ENCODE peak calls at places on chromosomes 3 and 15, in nine cellular contexts. Z is naive thymus-derived CD8-positive, alpha-beta T cell; V is activated CD4-positive, alpha-beta T cell treated with anti-CD3 and anti-CD28 coated beads, Interleukin-2, amount 50 U/mL, for 24 hours; W is activated CD8-positive, alpha-beta memory T cell treated with anti-CD3 and anti-CD28 coated beads, Interleukin-2, amount 50 U/mL, for 48 hours; I is T1000; U is endothelial cell; A is activated T-cell treated with anti-CD3 and anti-CD28 coated beads, Interleukin-2, amount 50 U/mL, for 72 hours; E is activated T-helper 9 cell treated with anti-CD3 and anti-CD28 coated beads, Interleukin-2, amount 50 U/mL, for 16 hours; C is NCI-H510A treated with DMSO at 0.1 percent for 48 hours. F is an unnamed sample.

GRCh38 chr3:115698851-115699535 is 75.7 kb downstream of the GAP43 start:
- DNase-seq in E (no peak), I (no peak), Z (no peak), U (no peak), C (no peak), V (no peak), A (no peak), W (no peak), F (peak)

GRCh38 chr3:128149632-128150031 is 3.6 kb upstream of the EEFSEC start:
- DNase-seq in I (no peak), V (no peak), C (no peak), W (no peak), A (no peak), U (no peak), Z (no peak), E (no peak), F (no peak)

GRCh38 chr15:70636540-70637165 is 126.7 kb downstream of the UACA start:
- DNase-seq in Z (no peak), V (no peak), A (no peak), W (no peak), E (no peak), C (no peak), U (peak), I (no peak), F (no peak)

GRCh38 chr3:188185717-188186236 is 31.8 kb downstream of the LPP start:
- DNase-seq in W (no peak), A (peak), Z (peak), V (no peak), U (no peak), E (no peak), C (peak), I (no peak), F (no peak)

GRCh38 chr3:148315756-148316155 is 381.9 kb upstream of the AGTR1 start:
- DNase-seq in E (no peak), W (no peak), Z (no peak), U (no peak), I (no peak), A (no peak), C (no peak), V (no peak), F (no peak)

GRCh38 chr3:151431940-151432339 is 28.9 kb downstream of the IGSF10 start:
- DNase-seq in V (no peak), Z (no peak), W (no peak), U (no peak), C (no peak), I (no peak), E (no peak), A (no peak), F (no peak)

GRCh38 chr15:63054985-63055384 is 12.4 kb downstream of the TPM1 start:
- DNase-seq in C (peak), A (no peak), U (no peak), E (no peak), I (no peak), W (no peak), Z (no peak), V (no peak), F (no peak)

GRCh38 chr3:112059497-112059896 is 25.0 kb downstream of the TMPRSS7 start:
- DNase-seq in V (no peak), C (no peak), U (no peak), A (no peak), W (no peak), I (no peak), E (no peak), Z (no peak), F (no peak)

GRCh38 chr15:96047255-96047931 is 283.1 kb upstream of the NR2F2 start:
- DNase-seq in C (no peak), U (no peak), Z (no peak), V (no peak), W (no peak), E (no peak), I (peak), A (no peak), F (no peak)

GRCh38 chr3:99483841-99484240 is 154.6 kb upstream of the COL8A1 start:
- DNase-seq in E (no peak), W (no peak), I (no peak), Z (no peak), V (no peak), C (no peak), A (no peak), U (no peak), F (no peak)

GRCh38 chr15:32979710-32980109 is 214.8 kb downstream of the FMN1 start:
- DNase-seq in V (no peak), Z (no peak), A (no peak), U (no peak), C (no peak), W (no peak), E (no peak), I (peak), F (no peak)

GRCh38 chr15:40081691-40082194 is 26.9 kb downstream of the BMF start:
- DNase-seq in V (no peak), I (peak), A (no peak), C (peak), U (peak), E (no peak), W (no peak), Z (peak), F (no peak)

GRCh38 chr3:58625196-58625595 is 41.4 kb downstream of the FAM3D start:
- DNase-seq in Z (no peak), I (no peak), W (no peak), V (no peak), A (no peak), C (no peak), U (no peak), E (no peak), F (no peak)

GRCh38 chr3:18681946-18682345 is 256.8 kb upstream of the SATB1 start:
- DNase-seq in Z (no peak), C (no peak), W (no peak), U (no peak), A (peak), V (no peak), I (no peak), E (no peak), F (no peak)

GRCh38 chr3:59321881-59322540 is 272.2 kb upstream of the CFAP20DC start:
- DNase-seq in I (no peak), W (no peak), U (no peak), A (no peak), E (no peak), V (no peak), C (no peak), Z (no peak), F (no peak)

GRCh38 chr15:58147151-58147550 is 9.0 kb downstream of the AQP9 start:
- DNase-seq in Z (no peak), C (peak), W (no peak), A (no peak), U (no peak), E (no peak), I (no peak), V (no peak), F (peak)

GRCh38 chr15:78389356-78389755 is 48.7 kb upstream of the IREB2 start:
- DNase-seq in I (no peak), W (no peak), A (no peak), C (no peak), E (no peak), U (no peak), V (no peak), Z (no peak), F (no peak)

GRCh38 chr15:90419738-90420487 is 31.9 kb downstream of the IQGAP1 start:
- DNase-seq in I (no peak), Z (no peak), V (peak), E (no peak), W (no peak), A (peak), C (no peak), U (no peak), F (no peak)

GRCh38 chr3:66572938-66573710 is 72.3 kb upstream of the LRIG1 start:
- DNase-seq in Z (no peak), U (peak), V (no peak), C (no peak), E (no peak), I (no peak), W (no peak), A (no peak), F (no peak)

GRCh38 chr3:40885423-40885822 is 313.9 kb upstream of the CTNNB1 start:
- DNase-seq in V (no peak), A (no peak), C (no peak), E (no peak), I (no peak), U (no peak), Z (no peak), W (no peak), F (no peak)

GRCh38 chr3:42830437-42831320 is 21.4 kb downstream of the ACKR2 start:
- DNase-seq in Z (no peak), V (no peak), E (no peak), W (no peak), U (no peak), C (no peak), I (no peak), A (no peak), F (no peak)

GRCh38 chr15:76448755-76449154 is 112.2 kb downstream of the ISL2 start:
- DNase-seq in V (no peak), E (no peak), C (no peak), A (no peak), W (no peak), I (no peak), U (no peak), Z (no peak), F (no peak)

GRCh38 chr3:31955581-31955980 is 25.5 kb downstream of the OSBPL10 start:
- DNase-seq in E (no peak), I (no peak), V (no peak), W (no peak), A (no peak), Z (no peak), U (no peak), C (no peak), F (no peak)

GRCh38 chr15:87209891-87210649 is 1046.5 kb downstream of the NTRK3 start:
- DNase-seq in C (no peak), Z (no peak), E (no peak), U (no peak), A (no peak), W (no peak), I (no peak), V (no peak), F (no peak)

GRCh38 chr3:53193466-53194217 is 32.6 kb downstream of the PRKCD start:
- DNase-seq in A (no peak), V (no peak), C (no peak), E (no peak), I (no peak), W (no peak), Z (no peak), U (no peak), F (no peak)

GRCh38 chr15:62075595-62076279 is 9.0 kb downstream of the C2CD4A start:
- DNase-seq in U (no peak), C (peak), A (no peak), V (no peak), I (no peak), Z (no peak), W (no peak), E (no peak), F (no peak)

GRCh38 chr3:97763586-97764148 is 891 bp upstream of the ARL6 start:
- DNase-seq in W (no peak), A (no peak), Z (no peak), I (no peak), C (no peak), E (no peak), V (no peak), U (no peak), F (peak)

GRCh38 chr15:75043509-75044257 is 20.3 kb downstream of the PPCDC start:
- DNase-seq in W (no peak), V (no peak), A (no peak), U (no peak), Z (no peak), C (peak), E (no peak), I (peak), F (no peak)

GRCh38 chr3:12878026-12878636 is 36.8 kb upstream of the RPL32 start:
- DNase-seq in V (no peak), W (no peak), C (no peak), E (no peak), A (no peak), U (no peak), I (no peak), Z (no peak), F (no peak)

GRCh38 chr3:42505203-42505848 is 2.9 kb downstream of the VIPR1 start:
- DNase-seq in Z (no peak), V (no peak), C (no peak), I (no peak), W (peak), E (no peak), A (no peak), U (no peak), F (no peak)

GRCh38 chr3:23238156-23238555 is 35.0 kb downstream of the UBE2E2 start:
- DNase-seq in E (no peak), W (no peak), Z (no peak), C (no peak), U (no peak), V (no peak), I (no peak), A (no peak), F (no peak)

GRCh38 chr15:48722764-48723661 is 77.5 kb upstream of the FBN1 start:
- DNase-seq in C (no peak), I (peak), U (no peak), W (no peak), E (no peak), A (no peak), V (no peak), Z (no peak), F (no peak)

GRCh38 chr3:8854656-8855055 is 85.2 kb upstream of the OXTR start:
- DNase-seq in V (no peak), I (no peak), C (no peak), A (no peak), Z (no peak), E (no peak), W (no peak), U (no peak), F (no peak)

GRCh38 chr3:29655016-29655415 is 374.1 kb downstream of the RBMS3 start:
- DNase-seq in E (no peak), U (no peak), C (no peak), I (no peak), V (no peak), Z (no peak), A (no peak), W (no peak), F (no peak)

GRCh38 chr3:18126772-18127171 is 298.4 kb downstream of the SATB1 start:
- DNase-seq in W (no peak), V (no peak), U (no peak), Z (no peak), C (no peak), A (no peak), E (no peak), I (no peak), F (no peak)

GRCh38 chr15:89395461-89395875 is 60.8 kb upstream of the POLG start:
- DNase-seq in W (no peak), C (no peak), I (no peak), E (no peak), A (no peak), V (no peak), U (no peak), Z (no peak), F (no peak)

GRCh38 chr3:111200027-111200426 is 128.4 kb downstream of the NECTIN3 start:
- DNase-seq in Z (no peak), C (no peak), W (no peak), V (no peak), U (no peak), I (no peak), E (no peak), A (no peak), F (peak)

GRCh38 chr3:144502398-144502797 is 530.8 kb downstream of the DIPK2A start:
- DNase-seq in W (no peak), Z (no peak), C (no peak), U (no peak), V (no peak), A (no peak), I (no peak), E (no peak), F (no peak)

GRCh38 chr15:87547470-87548181 is 708.9 kb downstream of the NTRK3 start:
- DNase-seq in W (no peak), Z (no peak), U (no peak), V (no peak), C (no peak), A (no peak), I (no peak), E (no peak), F (no peak)

F was measured in NCI-H524 treated with DMSO at 0.1 percent for 48 hours.